ENCODE peak calls at places on chromosomes 11 and 22, in seven cellular contexts. Y is NCI-H2081, A is AG09319, J is uterus, C is choroid plexus epithelial cell, X is psoas muscle, L is spleen. S is an unnamed sample.

GRCh38 chr22:29716814-29717213 is 3.0 kb upstream of the CABP7 start:
- DNase-seq in A (peak), C (peak), X (peak), Y (no peak), L (no peak), J (peak), S (peak)

GRCh38 chr22:32044913-32045312 is 1.9 kb downstream of the SLC5A1 start:
- DNase-seq in C (no peak), A (no peak), Y (peak), L (no peak), J (no peak), X (no peak), S (no peak)

GRCh38 chr22:43829448-43829821 is 17.3 kb upstream of the EFCAB6 start:
- DNase-seq in C (no peak), Y (no peak), X (no peak), L (no peak), A (no peak), J (no peak), S (no peak)

GRCh38 chr11:96237759-96238158 is 105.2 kb downstream of the MAML2 start:
- DNase-seq in A (no peak), Y (peak), L (no peak), X (no peak), C (no peak), J (no peak), S (no peak)

GRCh38 chr11:35083181-35084061 is 55.5 kb upstream of the CD44 start:
- DNase-seq in L (peak), J (peak), Y (no peak), X (peak), C (peak), A (peak), S (peak)

GRCh38 chr11:117535201-117535869 is 207.7 kb downstream of the CEP164 start:
- DNase-seq in A (no peak), Y (no peak), X (peak), J (peak), L (no peak), C (no peak), S (no peak)

GRCh38 chr22:29023172-29023796 is 38.3 kb downstream of the C22orf31 start:
- DNase-seq in L (no peak), C (no peak), J (no peak), Y (no peak), X (no peak), A (no peak), S (no peak)

GRCh38 chr22:49103314-49104052 is 724.2 kb downstream of the BRD1 start:
- DNase-seq in C (no peak), J (no peak), Y (peak), A (no peak), L (no peak), X (no peak), S (no peak)

GRCh38 chr11:16815047-16815767 is 76.8 kb downstream of the C11orf58 start:
- DNase-seq in Y (peak), X (peak), C (peak), A (no peak), J (peak), L (peak), S (no peak)

GRCh38 chr11:57781529-57781943 is 19.9 kb downstream of the CTNND1 start:
- DNase-seq in L (no peak), X (no peak), C (no peak), Y (no peak), J (no peak), A (no peak), S (peak)

GRCh38 chr11:120306519-120307242 is 18.4 kb upstream of the TLCD5 start:
- DNase-seq in Y (no peak), L (no peak), A (peak), X (no peak), J (no peak), C (peak), S (peak)

GRCh38 chr22:18990355-18991137 is 54.5 kb upstream of the PRODH start:
- DNase-seq in C (no peak), L (no peak), A (no peak), Y (no peak), J (no peak), X (no peak), S (no peak)

GRCh38 chr11:119460582-119460981 is 37.6 kb upstream of the THY1 start:
- DNase-seq in X (no peak), J (no peak), A (peak), C (peak), L (no peak), Y (no peak), S (no peak)

GRCh38 chr11:129960216-129961214 is 42.1 kb downstream of the PRDM10 start:
- DNase-seq in X (no peak), L (no peak), C (peak), A (peak), Y (no peak), J (no peak), S (no peak)

GRCh38 chr11:79116600-79116999 is 324.2 kb downstream of the TENM4 start:
- DNase-seq in Y (no peak), C (no peak), L (no peak), A (no peak), X (no peak), J (no peak), S (no peak)

GRCh38 chr22:20537983-20538382 is 30.6 kb downstream of the MED15 start:
- DNase-seq in X (no peak), Y (no peak), L (peak), C (no peak), J (no peak), A (no peak), S (no peak)

GRCh38 chr11:74870485-74870884 is 78.4 kb downstream of the XRRA1 start:
- DNase-seq in C (peak), X (no peak), A (peak), L (no peak), J (no peak), Y (peak), S (peak)

GRCh38 chr11:82722236-82722635 is 11.4 kb downstream of the FAM181B start:
- DNase-seq in X (no peak), C (no peak), L (no peak), A (no peak), Y (no peak), J (no peak), S (no peak)

GRCh38 chr11:46389450-46390330 is 1.9 kb downstream of the CHRM4 start:
- DNase-seq in Y (peak), J (peak), X (peak), C (peak), A (no peak), L (peak), S (peak)

GRCh38 chr11:103035216-103035615 is 56.7 kb downstream of the DCUN1D5 start:
- DNase-seq in L (no peak), Y (no peak), X (no peak), A (no peak), C (no peak), J (no peak), S (no peak)

GRCh38 chr11:1126491-1126926 is 31.2 kb upstream of the MUC5AC start:
- DNase-seq in J (no peak), C (no peak), X (no peak), L (no peak), Y (no peak), A (no peak), S (no peak)

GRCh38 chr11:108220721-108221346 is 1.6 kb downstream of the NPAT start:
- DNase-seq in L (no peak), C (peak), A (no peak), Y (no peak), J (no peak), X (no peak), S (no peak)

GRCh38 chr11:91996526-91996925 is 228.1 kb upstream of the FAT3 start:
- DNase-seq in A (no peak), X (no peak), L (no peak), C (no peak), Y (no peak), J (no peak), S (no peak)

GRCh38 chr11:83047515-83048225 is 24.0 kb downstream of the RAB30 start:
- DNase-seq in X (no peak), L (no peak), J (no peak), Y (peak), A (no peak), C (no peak), S (no peak)

GRCh38 chr11:122097419-122098001 is 18.5 kb downstream of the BLID start:
- DNase-seq in X (no peak), L (no peak), C (peak), A (no peak), Y (peak), J (no peak), S (no peak)

GRCh38 chr22:47192651-47193437 is 430.4 kb downstream of the TBC1D22A start:
- DNase-seq in X (no peak), C (no peak), J (no peak), A (no peak), L (peak), Y (no peak), S (peak)

GRCh38 chr22:49775191-49776052 is 52.3 kb downstream of the BRD1 start:
- DNase-seq in X (peak), L (no peak), C (no peak), A (no peak), Y (no peak), J (no peak), S (no peak)

GRCh38 chr22:39287076-39287743 is 32.2 kb downstream of the RPL3 start:
- DNase-seq in Y (no peak), C (no peak), L (peak), A (no peak), J (no peak), X (no peak), S (peak)